ENCODE peak calls at places on chromosomes 1 and 21, in ten cellular contexts. L is neural crest cell; Q is activated CD8-positive, alpha-beta T cell treated with anti-CD3 and anti-CD28 coated beads for 36 hours; N is right atrium auricular region; F is hepatocyte; K is upper lobe of right lung; J is OCI-LY7; M is A673; P is mucosa of descending colon; D is cardiac muscle cell. X is an unnamed sample.

GRCh38 chr21:45831991-45832740 is 149.4 kb upstream of the COL6A1 start:
- DNase-seq in L (no peak), Q (no peak), N (peak; percentile 55), F (no peak), K (no peak), J (no peak), M (no peak), P (no peak), D (no peak), X (peak; percentile 64)

GRCh38 chr1:214525535-214526019 is 25.8 kb downstream of the PTPN14 start:
- DNase-seq in L (no peak), Q (no peak), N (no peak), F (no peak), K (no peak), J (no peak), M (no peak), P (no peak), D (no peak), X (no peak)

GRCh38 chr1:157497987-157498781 is 54.1 kb downstream of the FCRL5 start:
- DNase-seq in L (no peak), Q (no peak), N (no peak), F (peak; percentile 33), K (no peak), J (no peak), M (no peak), P (peak; percentile 38), D (no peak), X (no peak)

GRCh38 chr1:156420209-156421061 is 51.4 kb downstream of the RHBG start:
- DNase-seq in L (no peak), Q (peak; percentile 47), N (no peak), F (no peak), K (no peak), J (no peak), M (no peak), P (no peak), D (no peak), X (no peak)

GRCh38 chr1:156486421-156487344 is 13.9 kb downstream of the MEF2D start:
- DNase-seq in L (no peak), Q (no peak), N (no peak), F (no peak), K (no peak), J (no peak), M (no peak), P (no peak), D (no peak), X (no peak)

GRCh38 chr1:151982300-151983005 is 11.2 kb downstream of the S100A10 start:
- DNase-seq in L (no peak), Q (no peak), N (no peak), F (no peak), K (no peak), J (no peak), M (no peak), P (no peak), D (no peak), X (no peak)

GRCh38 chr1:248756636-248757035 is 1.1 kb upstream of the LYPD8 start:
- DNase-seq in L (no peak), Q (no peak), N (no peak), F (no peak), K (no peak), J (no peak), M (no peak), P (no peak), D (no peak), X (no peak)

GRCh38 chr1:72915581-72915980 is 633.2 kb upstream of the NEGR1 start:
- DNase-seq in L (no peak), Q (no peak), N (no peak), F (no peak), K (no peak), J (no peak), M (peak; percentile 60), P (no peak), D (peak; percentile 35), X (no peak)

GRCh38 chr21:45976666-45977335 is 4.8 kb upstream of the COL6A1 start:
- DNase-seq in L (no peak), Q (no peak), N (no peak), F (no peak), K (no peak), J (no peak), M (no peak), P (no peak), D (no peak), X (no peak)

GRCh38 chr1:110896090-110896489 is 23.1 kb downstream of the CD53 start:
- DNase-seq in L (no peak), Q (no peak), N (no peak), F (no peak), K (no peak), J (no peak), M (no peak), P (no peak), D (no peak), X (no peak)

GRCh38 chr1:154891452-154891851 is 21.4 kb upstream of the KCNN3 start:
- DNase-seq in L (no peak), Q (no peak), N (no peak), F (no peak), K (no peak), J (no peak), M (peak; percentile 80), P (no peak), D (no peak), X (no peak)

GRCh38 chr1:198725090-198725489 is 86.2 kb downstream of the PTPRC start:
- DNase-seq in L (no peak), Q (no peak), N (no peak), F (no peak), K (no peak), J (no peak), M (no peak), P (no peak), D (no peak), X (no peak)

DNA sequence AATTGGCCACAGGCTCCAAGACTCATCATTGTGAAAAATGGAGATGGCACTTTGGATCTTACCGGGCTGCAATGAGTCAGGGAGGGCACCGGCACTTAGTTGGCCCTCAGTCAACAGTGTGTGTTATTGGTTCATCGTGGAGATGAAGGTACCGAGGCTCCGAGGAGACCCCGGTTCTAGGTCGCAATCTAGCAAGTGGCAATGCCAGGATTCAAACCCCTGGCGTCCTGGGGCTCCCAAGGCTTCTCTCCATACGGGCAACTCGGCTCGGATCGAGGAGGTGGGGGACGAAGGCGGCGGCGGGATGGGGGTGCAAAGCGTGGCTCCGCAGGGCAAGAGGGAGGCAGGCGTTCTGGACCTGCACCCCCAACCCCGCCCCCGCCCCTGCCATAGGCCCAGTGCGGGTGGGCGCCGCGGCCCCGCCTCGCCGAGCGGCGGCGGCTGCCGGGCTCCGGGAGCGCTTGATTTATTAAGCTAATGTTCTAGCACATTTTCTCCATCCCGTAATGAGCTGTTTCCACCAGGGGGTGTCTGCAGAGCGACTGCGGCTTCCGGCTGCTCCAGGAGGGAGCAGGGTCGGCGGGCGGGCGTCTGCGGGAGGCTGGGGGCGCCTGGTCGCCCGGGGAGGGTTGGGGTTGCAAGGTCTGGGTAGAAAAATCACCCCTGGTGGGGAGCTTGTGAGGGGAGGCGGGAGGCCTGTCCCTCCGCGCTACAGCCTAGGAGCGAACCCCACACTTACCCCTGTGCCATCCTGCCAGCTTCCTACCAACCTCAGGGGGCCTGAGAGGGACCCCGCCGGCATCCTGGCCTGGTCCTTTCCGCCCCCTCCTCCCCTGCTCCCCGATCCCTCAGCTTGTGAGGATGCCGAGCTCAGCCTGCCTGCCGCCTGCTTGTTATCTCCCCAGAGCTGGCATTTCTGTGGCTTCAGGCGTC is 48.7 kb upstream of the ACOT11 start:
- DNase-seq in L (peak; percentile 43), Q (peak; percentile 58), N (no peak), F (peak; percentile 78), K (no peak), J (peak; percentile 48), M (peak; percentile 90), P (peak; percentile 65), D (peak; percentile 76), X (no peak)
- TF ChIP-seq CTCF in L (peak; percentile 65), Q (no peak), N (no peak), F (peak; percentile 52), K (peak; percentile 31), J (peak; percentile 41), M (peak; percentile 59), P (no peak), D (peak; percentile 50), X (peak; percentile 60)

DNA sequence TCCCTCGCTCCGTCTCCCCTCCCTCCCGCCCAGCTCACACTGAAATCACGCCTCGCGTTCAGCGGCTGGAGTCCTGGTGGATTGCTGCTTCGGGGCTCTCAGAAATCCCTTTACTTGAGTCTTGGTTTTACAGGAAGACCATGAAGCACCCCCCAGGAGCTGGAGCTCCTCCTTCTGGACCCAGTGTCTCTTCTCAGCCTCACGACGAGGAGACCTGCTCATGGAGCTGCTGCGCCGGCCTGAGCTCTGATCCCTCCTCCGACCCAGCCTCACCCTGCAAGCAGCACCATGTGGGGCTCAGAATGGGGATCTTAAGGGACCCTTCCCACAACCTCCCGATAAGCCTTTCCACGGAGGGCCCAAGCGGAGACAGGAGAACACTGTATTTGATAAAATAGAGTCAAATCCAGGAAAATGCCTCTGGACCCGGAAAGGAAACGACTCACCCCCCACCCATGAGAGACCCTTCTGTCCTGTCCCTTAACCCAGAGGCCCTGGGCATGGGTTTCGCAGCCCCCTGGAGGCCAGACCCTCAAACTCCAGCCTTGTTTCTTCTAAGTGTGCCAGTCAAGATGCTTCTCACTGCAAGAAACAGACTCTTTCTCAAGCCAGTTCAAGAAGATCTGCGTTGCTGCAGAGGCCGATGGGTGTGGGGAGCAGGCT is 26.0 kb downstream of the PDE9A start:
- DNase-seq in L (no peak), Q (no peak), N (no peak), F (no peak), K (no peak), J (no peak), M (no peak), P (no peak), D (no peak), X (no peak)
- TF ChIP-seq CTCF in L (no peak), Q (no peak), N (no peak), F (no peak), K (no peak), J (peak; percentile 56), M (no peak), P (no peak), D (no peak), X (no peak)

DNA sequence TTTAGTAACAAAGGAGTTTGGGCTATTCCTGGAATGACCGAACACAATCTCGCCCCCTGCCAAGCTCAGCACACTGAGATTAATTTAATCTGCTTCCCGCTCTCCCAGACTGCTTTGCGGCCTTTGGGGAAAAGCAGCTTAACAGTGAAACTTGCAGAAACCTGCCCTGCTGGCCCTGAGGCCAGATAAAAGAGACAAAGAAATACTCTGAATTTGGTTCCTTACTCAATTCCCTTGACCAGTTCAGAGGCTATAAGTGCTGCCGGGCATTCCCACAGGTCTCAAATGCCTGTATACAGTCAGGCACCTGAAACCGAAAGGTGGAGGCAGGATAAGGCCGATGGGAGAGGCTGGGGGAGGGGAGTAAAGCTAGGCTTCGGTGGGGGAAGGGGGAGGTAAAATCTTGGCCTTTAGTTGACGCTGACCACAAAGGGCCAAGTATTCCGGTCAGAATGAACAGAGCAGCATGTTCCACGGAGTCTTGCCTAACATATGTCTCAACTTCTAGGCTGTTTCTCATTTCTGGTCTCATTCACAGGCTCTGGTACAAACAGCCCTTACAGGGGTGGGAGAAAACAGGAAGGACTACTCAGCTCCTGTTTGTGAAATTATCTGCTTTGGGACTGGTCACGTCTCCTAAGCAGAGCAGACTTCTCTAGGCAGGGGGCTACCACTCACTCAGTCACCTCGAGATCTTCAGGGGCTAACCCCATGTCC is 17.8 kb upstream of the A3GALT2 start:
- DNase-seq in L (peak; percentile 27), Q (no peak), N (peak; percentile 88), F (peak; percentile 71), K (no peak), J (no peak), M (peak; percentile 79), P (no peak), D (peak; percentile 28), X (no peak)
- TF ChIP-seq CTCF in L (no peak), Q (no peak), N (no peak), F (no peak), K (no peak), J (no peak), M (no peak), P (no peak), D (no peak), X (no peak)

GRCh38 chr1:85146972-85147359 is 53.9 kb downstream of the SYDE2 start:
- DNase-seq in L (no peak), Q (no peak), N (no peak), F (no peak), K (no peak), J (no peak), M (no peak), P (no peak), D (no peak), X (no peak)
- TF ChIP-seq CTCF in L (peak; percentile 53), Q (no peak), N (no peak), F (peak; percentile 17), K (no peak), J (no peak), M (peak; percentile 22), P (no peak), D (peak; percentile 25), X (peak; percentile 52)

X was measured in osteocyte.